ENCODE peak calls at places on chromosome 19, in nine cellular contexts. One of them, this sample, is unnamed.

GRCh38 chr19:19459707-19460251 is 54.3 kb downstream of the GATAD2A start:
- DNase-seq in T-helper 1 cell: peak; percentile 37
- DNase-seq in HTR-8/SVneo: no peak
- DNase-seq in stimulated activated CD4-positive, alpha-beta T cell treated with anti-CD3 and anti-CD28 coated beads, Interleukin-12 subunit alpha, Interleukin-12 subunit beta, amount 100 ng/mL, for 4 hours: peak; percentile 41
- DNase-seq in hypothalamus: no peak
- DNase-seq in anterior cingulate cortex: no peak
- DNase-seq in NCI-H226: no peak
- DNase-seq in AG20443: peak; percentile 73
- DNase-seq in activated naive CD4-positive, alpha-beta T cell treated with anti-CD3 and anti-CD28 coated beads, Interleukin-2, amount 50 U/mL, for 16 hours: peak; percentile 54
- DNase-seq in this sample: peak; percentile 52

GRCh38 chr19:23906835-23907234 is 7.9 kb upstream of the ZNF726 start:
- DNase-seq in T-helper 1 cell: no peak
- DNase-seq in NCI-H226: no peak
- DNase-seq in HTR-8/SVneo: no peak
- DNase-seq in anterior cingulate cortex: no peak
- DNase-seq in stimulated activated CD4-positive, alpha-beta T cell treated with anti-CD3 and anti-CD28 coated beads, Interleukin-12 subunit alpha, Interleukin-12 subunit beta, amount 100 ng/mL, for 4 hours: no peak
- DNase-seq in activated naive CD4-positive, alpha-beta T cell treated with anti-CD3 and anti-CD28 coated beads, Interleukin-2, amount 50 U/mL, for 16 hours: no peak
- DNase-seq in hypothalamus: no peak
- DNase-seq in AG20443: no peak
- DNase-seq in this sample: no peak

GRCh38 chr19:54478677-54479266 is 5.7 kb upstream of the CDC42EP5 start:
- DNase-seq in HTR-8/SVneo: peak; percentile 36
- DNase-seq in AG20443: peak; percentile 51
- DNase-seq in anterior cingulate cortex: no peak
- DNase-seq in activated naive CD4-positive, alpha-beta T cell treated with anti-CD3 and anti-CD28 coated beads, Interleukin-2, amount 50 U/mL, for 16 hours: no peak
- DNase-seq in NCI-H226: no peak
- DNase-seq in stimulated activated CD4-positive, alpha-beta T cell treated with anti-CD3 and anti-CD28 coated beads, Interleukin-12 subunit alpha, Interleukin-12 subunit beta, amount 100 ng/mL, for 4 hours: no peak
- DNase-seq in hypothalamus: no peak
- DNase-seq in T-helper 1 cell: no peak
- DNase-seq in this sample: no peak

GRCh38 chr19:49210108-49210900 is 52.7 kb downstream of the TRPM4 start:
- DNase-seq in stimulated activated CD4-positive, alpha-beta T cell treated with anti-CD3 and anti-CD28 coated beads, Interleukin-12 subunit alpha, Interleukin-12 subunit beta, amount 100 ng/mL, for 4 hours: peak; percentile 27
- DNase-seq in T-helper 1 cell: no peak
- DNase-seq in hypothalamus: no peak
- DNase-seq in activated naive CD4-positive, alpha-beta T cell treated with anti-CD3 and anti-CD28 coated beads, Interleukin-2, amount 50 U/mL, for 16 hours: peak; percentile 21
- DNase-seq in HTR-8/SVneo: no peak
- DNase-seq in NCI-H226: no peak
- DNase-seq in anterior cingulate cortex: no peak
- DNase-seq in AG20443: no peak
- DNase-seq in this sample: no peak

GRCh38 chr19:55585658-55586339 is 5.2 kb upstream of the ZNF579 start:
- DNase-seq in AG20443: peak; percentile 51
- DNase-seq in stimulated activated CD4-positive, alpha-beta T cell treated with anti-CD3 and anti-CD28 coated beads, Interleukin-12 subunit alpha, Interleukin-12 subunit beta, amount 100 ng/mL, for 4 hours: peak; percentile 62
- DNase-seq in hypothalamus: peak; percentile 80
- DNase-seq in anterior cingulate cortex: peak; percentile 33
- DNase-seq in HTR-8/SVneo: peak; percentile 83
- DNase-seq in T-helper 1 cell: no peak
- DNase-seq in activated naive CD4-positive, alpha-beta T cell treated with anti-CD3 and anti-CD28 coated beads, Interleukin-2, amount 50 U/mL, for 16 hours: peak; percentile 70
- DNase-seq in NCI-H226: peak; percentile 29
- DNase-seq in this sample: no peak

GRCh38 chr19:42150940-42151339 is 18.7 kb upstream of the POU2F2 start:
- DNase-seq in HTR-8/SVneo: no peak
- DNase-seq in hypothalamus: no peak
- DNase-seq in T-helper 1 cell: no peak
- DNase-seq in anterior cingulate cortex: no peak
- DNase-seq in NCI-H226: no peak
- DNase-seq in AG20443: no peak
- DNase-seq in stimulated activated CD4-positive, alpha-beta T cell treated with anti-CD3 and anti-CD28 coated beads, Interleukin-12 subunit alpha, Interleukin-12 subunit beta, amount 100 ng/mL, for 4 hours: no peak
- DNase-seq in activated naive CD4-positive, alpha-beta T cell treated with anti-CD3 and anti-CD28 coated beads, Interleukin-2, amount 50 U/mL, for 16 hours: no peak
- DNase-seq in this sample: no peak

GRCh38 chr19:40157059-40157458 is 34.2 kb upstream of the MAP3K10 start:
- DNase-seq in stimulated activated CD4-positive, alpha-beta T cell treated with anti-CD3 and anti-CD28 coated beads, Interleukin-12 subunit alpha, Interleukin-12 subunit beta, amount 100 ng/mL, for 4 hours: no peak
- DNase-seq in T-helper 1 cell: no peak
- DNase-seq in activated naive CD4-positive, alpha-beta T cell treated with anti-CD3 and anti-CD28 coated beads, Interleukin-2, amount 50 U/mL, for 16 hours: no peak
- DNase-seq in AG20443: no peak
- DNase-seq in NCI-H226: no peak
- DNase-seq in hypothalamus: no peak
- DNase-seq in HTR-8/SVneo: no peak
- DNase-seq in anterior cingulate cortex: no peak
- DNase-seq in this sample: no peak

GRCh38 chr19:39160889-39161672 is 35.5 kb downstream of the PAK4 start:
- DNase-seq in anterior cingulate cortex: no peak
- DNase-seq in HTR-8/SVneo: no peak
- DNase-seq in AG20443: no peak
- DNase-seq in hypothalamus: no peak
- DNase-seq in stimulated activated CD4-positive, alpha-beta T cell treated with anti-CD3 and anti-CD28 coated beads, Interleukin-12 subunit alpha, Interleukin-12 subunit beta, amount 100 ng/mL, for 4 hours: no peak
- DNase-seq in activated naive CD4-positive, alpha-beta T cell treated with anti-CD3 and anti-CD28 coated beads, Interleukin-2, amount 50 U/mL, for 16 hours: no peak
- DNase-seq in NCI-H226: no peak
- DNase-seq in T-helper 1 cell: no peak
- DNase-seq in this sample: peak; percentile 39

This sample was measured in foreskin keratinocyte.